ENCODE peak calls at places on chromosomes 12 and 14, in ten cellular contexts. N is stimulated activated naive CD8-positive, alpha-beta T cell treated with anti-CD3 and anti-CD28 coated beads, Interleukin-15, amount 100 ng/mL, for 72 hours; J is NCI-H524; G is AG10803; U is T-helper 1 cell; A is substantia nigra; O is HuH-7.5; B is activated T-cell treated with anti-CD3 and anti-CD28 coated beads, Interleukin-2, amount 50 U/mL, for 4 hours; R is stimulated activated naive CD4-positive, alpha-beta T cell; Z is activated naive CD4-positive, alpha-beta T cell treated with Interleukin-2 at 50 U/mL for 16 hours. Y is an unnamed sample.

GRCh38 chr12:81337891-81338290 is 260.0 kb downstream of the ACSS3 start:
- DNase-seq in N (no peak), J (no peak), G (no peak), U (no peak), A (no peak), O (no peak), B (no peak), R (no peak), Z (no peak), Y (no peak)

GRCh38 chr12:14540801-14541462 is 26.8 kb downstream of the PLBD1 start:
- DNase-seq in N (no peak), J (no peak), G (no peak), U (no peak), A (no peak), O (no peak), B (no peak), R (no peak), Z (no peak), Y (no peak)

GRCh38 chr12:119014368-119014767 is 33.0 kb downstream of the SRRM4 start:
- DNase-seq in N (no peak), J (peak), G (no peak), U (no peak), A (no peak), O (no peak), B (no peak), R (no peak), Z (no peak), Y (no peak)

GRCh38 chr12:107057071-107057834 is 36.1 kb downstream of the CRY1 start:
- DNase-seq in N (no peak), J (no peak), G (peak), U (no peak), A (no peak), O (no peak), B (no peak), R (no peak), Z (no peak), Y (no peak)

GRCh38 chr12:113548467-113548866 is 76.8 kb upstream of the LHX5 start:
- DNase-seq in N (no peak), J (no peak), G (no peak), U (no peak), A (no peak), O (no peak), B (no peak), R (no peak), Z (no peak), Y (no peak)

GRCh38 chr12:79206871-79207270 is 342.3 kb downstream of the SYT1 start:
- DNase-seq in N (no peak), J (no peak), G (no peak), U (no peak), A (no peak), O (no peak), B (no peak), R (no peak), Z (no peak), Y (no peak)

GRCh38 chr14:59583755-59584154 is 7.1 kb upstream of the CCDC175 start:
- DNase-seq in N (no peak), J (peak), G (peak), U (no peak), A (no peak), O (no peak), B (no peak), R (no peak), Z (no peak), Y (no peak)

GRCh38 chr12:6691473-6691872 is 2.3 kb upstream of the ZNF384 start:
- DNase-seq in N (no peak), J (no peak), G (peak), U (no peak), A (no peak), O (no peak), B (no peak), R (no peak), Z (no peak), Y (no peak)

GRCh38 chr12:81329088-81329487 is 251.2 kb downstream of the ACSS3 start:
- DNase-seq in N (no peak), J (peak), G (peak), U (no peak), A (no peak), O (peak), B (no peak), R (no peak), Z (no peak), Y (no peak)

GRCh38 chr12:115553622-115554021 is 723.9 kb downstream of the MED13L start:
- DNase-seq in N (no peak), J (no peak), G (no peak), U (no peak), A (no peak), O (no peak), B (no peak), R (no peak), Z (no peak), Y (no peak)

GRCh38 chr12:21662122-21662792 is 4.6 kb upstream of the LDHB start:
- DNase-seq in N (no peak), J (peak), G (no peak), U (no peak), A (no peak), O (no peak), B (no peak), R (no peak), Z (no peak), Y (no peak)

Y was measured in colonic mucosa.